ENCODE peak calls at places on chromosomes 11 and 22, in five cellular contexts. I is neural progenitor cell, R is hepatocyte, U is cardiac muscle cell, D is A673. F is an unnamed sample.
A peak's percentile ranks its signal among the peaks of the same experiment; 100 is the strongest.

GRCh38 chr11:45216031-45216430 is 69.6 kb downstream of the PRDM11 start:
- DNase-seq in U (no peak), D (no peak), R (no peak), I (no peak), F (no peak)

GRCh38 chr22:26544489-26544888 is 32.2 kb upstream of the TFIP11 start:
- DNase-seq in U (no peak), I (no peak), R (no peak), D (no peak), F (no peak)

GRCh38 chr22:46579751-46580449 is 40.3 kb upstream of the GRAMD4 start:
- DNase-seq in I (no peak), R (peak; percentile 8), U (no peak), D (no peak), F (no peak)

GRCh38 chr11:12840871-12841516 is 166.8 kb downstream of the TEAD1 start:
- DNase-seq in R (no peak), I (peak; percentile 38), D (peak; percentile 17), U (no peak), F (no peak)

GRCh38 chr11:68970921-68971636 is 9.7 kb downstream of the MRGPRD start:
- DNase-seq in D (no peak), I (no peak), U (no peak), R (no peak), F (no peak)

GRCh38 chr11:128684582-128685382 is 9.1 kb upstream of the FLI1 start:
- DNase-seq in I (peak; percentile 50), D (no peak), U (no peak), R (no peak), F (no peak)

GRCh38 chr11:87012089-87012488 is 25.6 kb upstream of the TMEM135 start:
- DNase-seq in U (no peak), D (no peak), I (no peak), R (no peak), F (no peak)

GRCh38 chr11:75673977-75674582 is 5.2 kb upstream of the MAP6 start:
- DNase-seq in R (no peak), U (peak; percentile 81), D (peak; percentile 57), I (no peak), F (peak; percentile 32)

GRCh38 chr22:19876941-19877625 is 22.4 kb upstream of the GNB1L start:
- DNase-seq in U (no peak), D (no peak), R (no peak), I (no peak), F (no peak)

GRCh38 chr11:11409916-11410315 is 56.9 kb upstream of the CSNK2A3 start:
- DNase-seq in D (no peak), R (no peak), U (no peak), I (no peak), F (no peak)

DNA sequence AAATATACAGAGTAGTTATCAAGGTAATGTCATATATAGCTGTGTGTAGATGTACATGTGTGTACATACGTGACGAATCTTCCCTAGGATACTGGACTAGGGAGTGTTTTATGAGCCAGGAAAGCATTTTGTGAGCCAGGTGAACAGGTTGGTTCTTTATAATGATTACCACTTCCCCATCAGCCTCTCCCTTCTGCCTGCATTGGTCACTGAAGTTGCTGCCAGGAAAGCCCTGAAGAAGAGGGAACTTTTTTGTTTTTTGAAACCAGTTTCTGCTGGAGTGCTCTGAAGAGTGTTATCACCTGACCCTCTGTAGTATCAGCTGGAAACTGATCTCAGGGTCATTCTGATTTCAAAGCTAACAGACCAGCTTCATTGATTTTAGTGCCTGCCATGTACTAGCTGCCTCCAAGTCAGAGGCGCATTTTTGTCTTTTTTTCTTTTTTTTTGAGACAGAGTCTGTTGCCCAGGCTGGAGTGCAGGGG is 14.2 kb upstream of the ST14 start:
- DNase-seq in I (no peak), D (no peak), U (no peak), R (peak; percentile 51), F (no peak)
- H3K27ac ChIP-seq in I (no peak overlapping the region), D (no peak overlapping the region), U (peak overlapping the region; percentile 76), R (peak overlapping the region; percentile 95), F (no peak overlapping the region)

GRCh38 chr11:91981995-91982394 is 242.6 kb upstream of the FAT3 start:
- DNase-seq in U (peak; percentile 93), D (peak; percentile 23), I (no peak), R (peak; percentile 43), F (no peak)
- H3K4me3 ChIP-seq in U (no peak overlapping the region), D (no peak overlapping the region), I (no peak overlapping the region), R (no peak overlapping the region), F (no peak overlapping the region)

DNA sequence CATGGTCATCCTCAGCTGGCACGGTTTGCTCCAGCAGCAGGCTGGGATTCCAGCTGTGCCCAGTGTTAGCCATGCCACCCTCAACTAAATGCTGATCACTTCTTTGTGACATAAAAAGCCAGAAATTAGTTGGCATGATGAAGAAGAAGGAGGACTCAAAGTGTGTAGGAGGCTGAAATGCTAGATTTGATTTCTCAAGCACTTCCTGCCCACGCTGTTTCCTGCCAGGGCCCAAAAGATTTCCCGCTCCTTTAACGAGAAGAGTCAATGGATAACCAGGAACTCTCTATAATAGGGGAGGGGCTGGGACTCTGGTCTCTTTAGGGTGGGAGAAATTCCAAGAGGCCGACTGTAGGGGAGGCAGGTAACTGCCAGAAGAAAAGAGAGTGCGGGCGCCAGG is 26.4 kb downstream of the APOL3 start:
- DNase-seq in R (no peak), U (peak; percentile 39), I (no peak), D (peak; percentile 41), F (no peak)
- H3K27ac ChIP-seq in R (no peak overlapping the region), U (no peak overlapping the region), I (no peak overlapping the region), D (no peak overlapping the region), F (no peak overlapping the region)

GRCh38 chr22:29194269-29194668 is 11.4 kb upstream of the EMID1 start:
- DNase-seq in D (no peak), I (no peak), U (no peak), R (no peak), F (no peak)

GRCh38 chr22:29190915-29191314 is 14.8 kb upstream of the EMID1 start:
- DNase-seq in I (no peak), U (peak; percentile 27), D (no peak), R (no peak), F (no peak)

GRCh38 chr22:29186302-29186701 is 19.4 kb upstream of the EMID1 start:
- DNase-seq in I (no peak), D (no peak), U (no peak), R (no peak), F (no peak)

GRCh38 chr22:29187831-29188230 is 17.9 kb upstream of the EMID1 start:
- DNase-seq in D (no peak), R (no peak), U (no peak), I (no peak), F (no peak)

GRCh38 chr22:29190051-29190450 is 15.6 kb upstream of the EMID1 start:
- DNase-seq in U (no peak), I (no peak), R (no peak), D (no peak), F (no peak)
- H3K4me3 ChIP-seq in U (no peak overlapping the region), I (no peak overlapping the region), R (no peak overlapping the region), D (no peak overlapping the region), F (no peak overlapping the region)

GRCh38 chr11:121450424-121450823 is 1.7 kb upstream of the SORL1 start:
- DNase-seq in R (no peak), I (no peak), U (no peak), D (no peak), F (no peak)

GRCh38 chr11:121452609-121453150 is at the start of gene SORL1-AS1:
- DNase-seq in R (peak; percentile 50), I (peak; percentile 10), U (no peak), D (no peak), F (no peak)

GRCh38 chr11:121451178-121451981 is 734 bp upstream of the SORL1 start:
- DNase-seq in D (no peak), U (no peak), I (no peak), R (peak; percentile 83), F (no peak)

GRCh38 chr11:121453589-121454299 is 977 bp upstream of the SORL1-AS1 start:
- DNase-seq in D (no peak), I (no peak), U (no peak), R (no peak), F (no peak)

GRCh38 chr11:121451982-121452608 is at the start of gene SORL1:
- DNase-seq in U (peak; percentile 38), I (peak; percentile 95), R (peak; percentile 93), D (peak; percentile 76), F (no peak)
- H3K27ac ChIP-seq in U (no peak within 1 kb of the TSS), I (no peak within 1 kb of the TSS), R (peak within 1 kb of the TSS; percentile 92), D (no peak within 1 kb of the TSS), F (no peak within 1 kb of the TSS)

DNA sequence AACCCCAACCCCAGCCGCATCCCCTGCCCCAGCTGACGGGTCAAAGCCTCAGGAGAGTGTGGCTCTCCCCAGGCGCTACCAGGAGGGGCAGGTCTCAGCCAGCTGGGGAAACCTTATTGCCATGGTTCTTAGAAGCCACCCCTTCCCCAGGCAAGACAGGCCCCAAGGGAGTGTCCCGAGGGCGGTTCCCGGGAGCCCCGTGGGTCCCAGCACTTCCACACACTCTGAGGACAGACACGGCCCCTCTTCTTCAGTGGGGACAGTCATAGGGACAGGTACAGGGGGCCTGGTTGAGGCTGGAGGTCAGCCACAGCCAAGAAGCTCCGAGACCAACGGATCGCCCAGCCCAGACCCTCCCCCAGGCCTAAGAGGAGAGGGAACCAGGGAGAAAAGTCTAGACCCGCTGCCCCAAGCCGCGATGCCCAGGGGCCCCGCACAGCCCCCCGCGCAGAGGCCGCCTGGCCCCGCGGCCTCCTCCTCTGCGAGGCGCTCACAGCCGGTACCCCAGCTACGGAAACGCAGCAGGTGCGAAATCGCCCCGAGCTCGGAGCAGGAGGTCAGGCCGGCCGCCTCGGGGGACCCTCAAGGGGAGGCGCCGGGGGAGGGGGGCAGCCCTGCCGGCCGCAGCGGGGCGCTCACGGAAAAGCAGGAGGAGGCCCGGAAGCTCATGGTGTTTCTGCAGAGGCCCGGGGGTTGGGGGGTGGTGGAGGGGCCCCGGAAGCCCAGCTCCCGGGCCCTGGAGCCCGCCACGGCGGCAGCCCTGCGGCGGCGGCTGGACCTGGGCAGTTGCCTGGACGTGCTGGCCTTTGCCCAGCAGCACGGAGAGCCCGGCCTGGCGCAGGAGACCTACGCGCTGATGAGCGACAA is 2.6 kb downstream of the KLHDC7B start:
- DNase-seq in U (no peak), D (no peak), R (no peak), I (no peak), F (no peak)
- H3K4me3 ChIP-seq in U (no peak overlapping the region), D (no peak overlapping the region), R (no peak overlapping the region), I (no peak overlapping the region), F (no peak overlapping the region)

DNA sequence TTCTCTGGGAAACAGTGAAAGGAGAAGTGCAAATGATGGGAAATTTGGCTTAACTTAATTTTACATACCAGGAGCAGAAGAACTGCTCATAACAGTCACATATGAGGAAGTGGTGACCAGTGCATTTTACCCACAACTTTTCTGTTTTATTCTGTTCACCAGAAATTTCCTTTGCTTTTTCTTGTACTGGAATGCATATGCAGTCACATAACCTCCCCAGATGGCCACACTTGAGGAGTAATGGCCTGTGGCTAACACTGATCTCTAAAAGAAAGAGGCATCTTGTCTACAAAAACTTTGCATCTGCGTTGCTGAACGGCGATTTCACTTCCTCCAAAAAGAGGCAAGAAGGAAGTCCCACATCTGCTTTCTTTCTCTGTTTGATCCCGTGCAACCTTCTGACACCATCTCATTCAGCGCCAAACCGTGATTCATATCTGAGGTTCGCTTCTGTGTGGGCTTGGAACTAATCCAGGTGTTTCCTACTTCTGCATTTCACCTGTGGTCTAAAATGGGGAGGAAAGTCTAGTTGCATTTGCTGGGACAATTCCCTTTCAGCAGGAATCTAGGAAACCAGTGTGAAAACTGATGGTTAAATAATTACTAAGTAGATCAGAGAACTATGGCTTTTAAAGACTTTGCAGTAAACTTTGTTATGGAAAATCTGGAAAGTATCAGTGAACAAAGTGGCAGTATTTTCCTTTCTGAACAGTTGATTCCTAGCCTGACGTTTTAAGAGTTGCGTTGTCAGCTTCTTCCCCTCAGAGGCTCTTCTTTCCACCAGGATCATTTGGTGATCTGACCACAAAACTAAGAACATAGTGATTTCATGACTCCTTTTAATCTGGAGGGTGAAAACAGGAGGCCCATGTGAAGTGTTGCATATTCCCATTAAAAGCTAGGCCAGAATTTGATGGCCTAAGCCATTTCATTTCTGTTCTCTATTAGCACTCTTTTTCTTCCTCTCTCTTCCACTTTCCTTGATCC is 4.2 kb upstream of the MPEG1 start:
- DNase-seq in R (no peak), D (no peak), U (peak; percentile 42), I (no peak), F (no peak)
- H3K27ac ChIP-seq in R (no peak overlapping the region), D (no peak overlapping the region), U (no peak overlapping the region), I (no peak overlapping the region), F (no peak overlapping the region)

F was measured in SJCRH30.